ENCODE peak calls at places on chromosomes 13 and 19, in eight cellular contexts. P is lung; S is Karpas-422; I is A549; R is left ventricle myocardium inferior; H is CD8-positive, alpha-beta T cell; E is lower leg skin; C is fibroblast of pulmonary artery. F is an unnamed sample.

GRCh38 chr19:46471116-46471733 is at the start of gene PNMA8A:
- DNase-seq in P (peak), S (peak), I (peak), R (peak), H (no peak), E (no peak), C (peak), F (no peak)

GRCh38 chr19:30314805-30315155 is 57.4 kb upstream of the ZNF536 start:
- DNase-seq in P (no peak), S (peak), I (no peak), R (no peak), H (no peak), E (no peak), C (no peak), F (no peak)

GRCh38 chr19:44611812-44612295 is 1.5 kb upstream of the IGSF23 start:
- DNase-seq in P (peak), S (no peak), I (no peak), R (no peak), H (no peak), E (no peak), C (no peak), F (no peak)

GRCh38 chr13:113393226-113393571 is 29.3 kb upstream of the GRTP1 start:
- DNase-seq in P (no peak), S (no peak), I (no peak), R (no peak), H (no peak), E (no peak), C (no peak), F (no peak)

GRCh38 chr19:13012690-13013608 is 17.7 kb downstream of the NFIX start:
- DNase-seq in P (no peak), S (peak), I (no peak), R (peak), H (peak), E (peak), C (peak), F (no peak)

GRCh38 chr13:52994865-52995264 is 33.7 kb upstream of the OLFM4 start:
- DNase-seq in P (no peak), S (no peak), I (no peak), R (no peak), H (no peak), E (no peak), C (no peak), F (no peak)

GRCh38 chr19:53101518-53101917 is 1.7 kb downstream of the ZNF160 start:
- DNase-seq in P (no peak), S (peak), I (no peak), R (no peak), H (no peak), E (no peak), C (no peak), F (no peak)

GRCh38 chr13:50686547-50686946 is 156.9 kb downstream of the DLEU7 start:
- DNase-seq in P (no peak), S (no peak), I (no peak), R (no peak), H (no peak), E (no peak), C (no peak), F (no peak)

GRCh38 chr19:1860133-1860775 is 3.1 kb downstream of the KLF16 start:
- DNase-seq in P (no peak), S (peak), I (no peak), R (no peak), H (peak), E (no peak), C (peak), F (no peak)

GRCh38 chr13:25291691-25292090 is 4.4 kb upstream of the MTMR6 start:
- DNase-seq in P (no peak), S (no peak), I (no peak), R (no peak), H (no peak), E (no peak), C (no peak), F (no peak)

GRCh38 chr13:60335531-60335930 is 61.5 kb upstream of the TDRD3 start:
- DNase-seq in P (no peak), S (peak), I (no peak), R (no peak), H (no peak), E (no peak), C (peak), F (peak)

GRCh38 chr13:49464621-49465325 is 20.7 kb downstream of the SETDB2 start:
- DNase-seq in P (no peak), S (no peak), I (no peak), R (no peak), H (no peak), E (no peak), C (no peak), F (no peak)

DNA sequence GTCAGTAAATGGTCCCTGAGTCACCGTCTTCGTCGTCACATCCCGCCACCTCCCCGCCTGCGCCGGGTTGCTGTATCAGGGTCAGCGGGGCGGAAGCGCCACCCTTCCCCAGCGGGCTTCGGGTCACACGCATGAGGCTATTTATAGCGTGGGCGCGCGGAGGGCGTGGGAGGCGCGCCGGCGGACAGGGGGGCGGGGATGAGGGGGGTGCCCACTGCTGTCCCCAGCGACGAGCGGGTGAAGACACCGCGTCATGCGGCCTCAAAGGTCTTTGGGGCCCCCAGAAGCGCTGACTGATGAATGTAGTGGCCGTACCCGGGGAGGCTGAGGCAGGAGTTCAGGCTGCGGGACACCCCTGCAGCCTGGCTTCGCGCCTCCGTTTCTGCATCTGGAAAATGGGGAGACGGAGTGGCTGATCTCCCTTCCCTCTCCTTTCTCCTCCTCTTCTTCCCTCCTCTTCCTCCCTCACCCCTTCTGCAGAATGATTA is 7.9 kb downstream of the UNC13A start:
- DNase-seq in P (peak), S (no peak), I (peak), R (peak), H (peak), E (peak), C (peak), F (no peak)
- H3K4me3 ChIP-seq in P (no peak), S (no peak), I (peak), R (peak), H (no peak), E (no peak), C (no peak), F (no peak)

GRCh38 chr19:41926861-41927809 is 1.1 kb downstream of the ERFL start:
- DNase-seq in P (no peak), S (no peak), I (no peak), R (no peak), H (no peak), E (no peak), C (no peak), F (no peak)

GRCh38 chr19:41928221-41928683 is at the start of gene ERFL:
- DNase-seq in P (no peak), S (peak), I (no peak), R (no peak), H (no peak), E (no peak), C (no peak), F (no peak)

GRCh38 chr19:41926028-41926860 is 2.0 kb downstream of the ERFL start:
- DNase-seq in P (no peak), S (no peak), I (no peak), R (no peak), H (no peak), E (no peak), C (no peak), F (no peak)

GRCh38 chr19:41928754-41929535 is 696 bp upstream of the ERFL start:
- DNase-seq in P (no peak), S (peak), I (no peak), R (no peak), H (no peak), E (no peak), C (no peak), F (no peak)

GRCh38 chr19:41927810-41928192 is 448 bp downstream of the ERFL start:
- DNase-seq in P (no peak), S (peak), I (no peak), R (no peak), H (peak), E (no peak), C (no peak), F (no peak)
- H3K4me3 ChIP-seq in P (no peak), S (peak), I (peak), R (peak), H (peak), E (no peak), C (peak), F (peak)

DNA sequence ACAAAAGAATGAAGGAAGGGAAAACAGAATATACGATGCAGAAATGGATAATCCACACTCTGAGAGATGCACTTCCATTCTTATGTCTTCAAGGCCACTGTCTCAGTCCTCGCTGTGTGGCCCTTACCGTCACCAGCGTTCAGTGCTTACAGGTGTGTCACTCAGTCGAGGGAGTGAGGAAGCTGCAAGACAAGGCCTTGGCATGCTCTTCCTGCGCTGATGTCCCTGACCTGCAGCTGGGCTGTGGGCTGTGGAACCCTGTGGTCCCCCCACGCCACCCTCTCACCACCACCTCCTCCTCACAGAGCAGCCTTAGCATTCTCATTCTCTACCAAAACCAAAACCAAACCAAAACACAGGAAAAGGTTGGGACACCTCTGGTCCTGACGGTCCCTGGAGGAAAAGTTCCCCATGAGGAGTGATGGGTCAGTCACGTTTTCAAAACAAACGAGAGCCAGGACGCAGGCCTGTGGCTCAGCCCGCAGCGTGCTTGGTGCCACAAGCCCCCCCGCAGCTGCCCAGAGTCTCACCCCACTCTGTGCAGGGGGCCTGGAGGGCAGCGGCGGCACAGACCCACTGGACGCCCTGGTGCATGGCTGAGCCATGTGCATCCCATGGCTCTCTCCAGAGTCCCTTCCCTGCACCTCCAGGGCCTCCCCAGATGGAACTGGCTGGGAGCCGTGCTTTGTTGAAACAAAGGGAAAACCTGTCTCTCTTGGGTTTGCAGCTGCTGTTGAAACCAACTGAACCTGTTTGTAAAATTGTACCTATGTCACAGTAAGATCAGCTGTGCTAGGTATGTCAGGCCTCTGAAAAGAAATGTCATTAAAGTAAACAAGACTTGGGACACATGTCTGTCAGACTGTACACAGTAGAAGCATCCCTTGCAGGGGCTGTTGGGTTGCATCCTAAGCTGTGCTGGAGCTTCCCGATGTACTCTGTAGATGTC is 48.3 kb upstream of the GPR183 start:
- DNase-seq in P (no peak), S (no peak), I (no peak), R (no peak), H (no peak), E (peak), C (no peak), F (no peak)
- H3K4me3 ChIP-seq in P (no peak), S (no peak), I (no peak), R (peak), H (peak), E (no peak), C (no peak), F (no peak)

DNA sequence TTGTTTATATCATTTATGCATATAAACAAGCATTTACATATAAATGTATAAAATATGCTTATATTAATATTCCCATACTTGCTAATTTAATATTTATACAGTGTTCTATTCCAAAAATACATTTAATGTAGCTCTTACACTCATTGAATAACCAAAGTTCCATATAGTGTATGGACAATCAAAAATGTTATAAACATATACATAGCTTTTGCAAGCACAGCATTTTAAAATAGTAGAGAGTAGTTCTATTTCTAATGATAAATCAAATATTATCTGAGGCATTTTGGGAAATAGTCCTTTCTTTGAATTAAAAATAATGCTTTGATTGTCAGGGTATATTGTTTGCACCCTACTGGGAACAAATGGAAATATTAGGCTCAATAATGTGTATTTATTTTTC is 22.5 kb upstream of the COG6 start:
- DNase-seq in P (no peak), S (no peak), I (no peak), R (no peak), H (no peak), E (no peak), C (no peak), F (no peak)
- H3K4me3 ChIP-seq in P (no peak), S (no peak), I (no peak), R (no peak), H (no peak), E (no peak), C (no peak), F (no peak)

DNA sequence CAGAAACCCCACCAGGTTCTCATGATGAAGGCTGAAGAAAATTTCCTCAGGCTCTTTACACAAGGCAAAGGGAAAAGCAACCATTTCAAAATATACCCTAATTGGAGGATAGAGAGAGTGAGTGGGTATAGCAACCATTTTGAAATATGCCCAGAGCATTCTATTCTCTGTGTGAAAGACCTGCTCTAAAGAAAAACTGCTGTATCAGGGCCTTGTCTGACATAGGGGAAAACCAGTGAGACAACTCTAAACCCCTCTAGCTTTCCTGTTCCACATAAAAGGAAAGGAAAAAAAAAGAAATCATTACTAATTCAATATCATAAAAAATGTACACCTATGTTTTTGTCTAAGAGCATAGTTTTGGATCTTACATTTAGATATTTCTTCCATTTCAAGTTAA is 42.3 kb downstream of the TPTE2 start:
- DNase-seq in P (no peak), S (no peak), I (no peak), R (no peak), H (no peak), E (no peak), C (no peak), F (no peak)
- H3K4me3 ChIP-seq in P (no peak), S (no peak), I (no peak), R (no peak), H (no peak), E (no peak), C (no peak), F (no peak)

GRCh38 chr19:17246681-17247425 is 1.1 kb upstream of the NR2F6 start:
- DNase-seq in P (no peak), S (no peak), I (no peak), R (peak), H (no peak), E (no peak), C (no peak), F (no peak)
- H3K4me3 ChIP-seq in P (no peak), S (peak), I (peak), R (peak), H (peak), E (peak), C (no peak), F (peak)

F was measured in SK-N-MC.